ENCODE peak calls at places on chromosomes 11 and 22, in seven cellular contexts. Z is HT1080, H is upper lobe of right lung, P is upper lobe of left lung, E is GM03348, C is mucosa of descending colon, I is left ventricle myocardium superior. M is an unnamed sample.

GRCh38 chr11:131389582-131389981 is 19.2 kb downstream of the NTM start:
- DNase-seq in Z (peak), H (no peak), P (no peak), E (no peak), C (no peak), I (no peak), M (no peak)

GRCh38 chr22:47304191-47304831 is 541.9 kb downstream of the TBC1D22A start:
- DNase-seq in Z (no peak), H (peak), P (no peak), E (peak), C (no peak), I (no peak), M (no peak)

GRCh38 chr11:118233377-118233776 is 8.6 kb upstream of the JAML start:
- DNase-seq in Z (no peak), H (no peak), P (no peak), E (no peak), C (no peak), I (no peak), M (no peak)

GRCh38 chr11:69355959-69356702 is 62.2 kb downstream of the MYEOV start:
- DNase-seq in Z (no peak), H (no peak), P (no peak), E (no peak), C (no peak), I (no peak), M (no peak)

GRCh38 chr11:57001674-57002401 is 13.1 kb downstream of the OR5AK2 start:
- DNase-seq in Z (peak), H (no peak), P (no peak), E (no peak), C (no peak), I (no peak), M (no peak)

GRCh38 chr22:48396091-48396784 is 1431.4 kb downstream of the BRD1 start:
- DNase-seq in Z (no peak), H (no peak), P (no peak), E (no peak), C (no peak), I (no peak), M (no peak)

GRCh38 chr22:48021946-48022345 is 1259.5 kb downstream of the TBC1D22A start:
- DNase-seq in Z (no peak), H (no peak), P (no peak), E (no peak), C (no peak), I (no peak), M (no peak)

GRCh38 chr11:2088284-2088683 is 50.9 kb downstream of the IGF2 start:
- DNase-seq in Z (no peak), H (no peak), P (no peak), E (no peak), C (no peak), I (no peak), M (no peak)

GRCh38 chr11:23232652-23233051 is 372.4 kb upstream of the CCDC179 start:
- DNase-seq in Z (no peak), H (no peak), P (no peak), E (no peak), C (no peak), I (no peak), M (no peak)

GRCh38 chr11:86873573-86874083 is 73.3 kb downstream of the PRSS23 start:
- DNase-seq in Z (peak), H (no peak), P (no peak), E (no peak), C (no peak), I (no peak), M (no peak)

GRCh38 chr11:46364791-46365190 is 16.7 kb upstream of the MDK start:
- DNase-seq in Z (no peak), H (no peak), P (no peak), E (no peak), C (no peak), I (peak), M (no peak)

GRCh38 chr11:59418151-59418550 is 8.1 kb downstream of the OR5A2 start:
- DNase-seq in Z (no peak), H (no peak), P (no peak), E (no peak), C (no peak), I (no peak), M (no peak)

GRCh38 chr22:29380032-29380781 is 8.2 kb downstream of the AP1B1 start:
- DNase-seq in Z (peak), H (peak), P (no peak), E (no peak), C (no peak), I (no peak), M (no peak)

GRCh38 chr11:34940026-34940677 is 23.7 kb downstream of the PDHX start:
- DNase-seq in Z (no peak), H (no peak), P (no peak), E (peak), C (no peak), I (no peak), M (no peak)

GRCh38 chr11:62061356-62062222 is 62.2 kb upstream of the INCENP start:
- DNase-seq in Z (no peak), H (no peak), P (no peak), E (no peak), C (no peak), I (no peak), M (no peak)

GRCh38 chr11:6576471-6577373 is 26.7 kb downstream of the RRP8 start:
- DNase-seq in Z (peak), H (no peak), P (no peak), E (peak), C (no peak), I (no peak), M (peak)

GRCh38 chr11:103338621-103339484 is 229.6 kb downstream of the DYNC2H1 start:
- DNase-seq in Z (peak), H (no peak), P (no peak), E (peak), C (no peak), I (no peak), M (no peak)

GRCh38 chr22:44698531-44699421 is 3.2 kb upstream of the PRR5 start:
- DNase-seq in Z (no peak), H (no peak), P (no peak), E (peak), C (peak), I (no peak), M (peak)

GRCh38 chr11:60184824-60185511 is 2.1 kb upstream of the MS4A6A start:
- DNase-seq in Z (no peak), H (no peak), P (no peak), E (no peak), C (no peak), I (no peak), M (no peak)

GRCh38 chr11:113778111-113778910 is 1.3 kb upstream of the CLDN25 start:
- DNase-seq in Z (peak), H (no peak), P (no peak), E (peak), C (no peak), I (peak), M (peak)

GRCh38 chr11:109059402-109059801 is 362.6 kb upstream of the C11orf87 start:
- DNase-seq in Z (no peak), H (no peak), P (no peak), E (no peak), C (no peak), I (no peak), M (no peak)

GRCh38 chr22:19062909-19063308 is 59.3 kb downstream of the DGCR2 start:
- DNase-seq in Z (no peak), H (peak), P (peak), E (no peak), C (no peak), I (no peak), M (no peak)

GRCh38 chr11:78809931-78810481 is 235.3 kb upstream of the NARS2 start:
- DNase-seq in Z (no peak), H (no peak), P (no peak), E (no peak), C (no peak), I (no peak), M (peak)

GRCh38 chr11:129286813-129287212 is 88.8 kb upstream of the BARX2 start:
- DNase-seq in Z (no peak), H (no peak), P (no peak), E (no peak), C (no peak), I (no peak), M (no peak)

GRCh38 chr22:17884084-17884483 is 109.8 kb upstream of the BID start:
- DNase-seq in Z (no peak), H (no peak), P (no peak), E (no peak), C (peak), I (peak), M (no peak)

GRCh38 chr11:60912223-60912850 is 1.6 kb upstream of the TMEM109 start:
- DNase-seq in Z (no peak), H (no peak), P (no peak), E (no peak), C (no peak), I (no peak), M (no peak)

GRCh38 chr22:43331698-43332097 is 11.5 kb downstream of the SCUBE1 start:
- DNase-seq in Z (no peak), H (no peak), P (no peak), E (no peak), C (no peak), I (no peak), M (no peak)

GRCh38 chr22:49574861-49575702 is 252.6 kb downstream of the BRD1 start:
- DNase-seq in Z (peak), H (no peak), P (no peak), E (no peak), C (no peak), I (peak), M (peak)

GRCh38 chr11:116580828-116581227 is 192.0 kb downstream of the BUD13 start:
- DNase-seq in Z (no peak), H (no peak), P (no peak), E (peak), C (no peak), I (no peak), M (no peak)

GRCh38 chr11:61707574-61707973 is 27.4 kb downstream of the DAGLA start:
- DNase-seq in Z (no peak), H (no peak), P (no peak), E (no peak), C (peak), I (no peak), M (no peak)

GRCh38 chr11:32090774-32091370 is at the start of gene RCN1:
- DNase-seq in Z (peak), H (peak), P (peak), E (peak), C (peak), I (peak), M (peak)

GRCh38 chr11:122863704-122864326 is 18.7 kb upstream of the JHY start:
- DNase-seq in Z (peak), H (no peak), P (no peak), E (peak), C (peak), I (peak), M (peak)

GRCh38 chr22:19398206-19398605 is 33.3 kb downstream of the HIRA start:
- DNase-seq in Z (no peak), H (no peak), P (no peak), E (no peak), C (no peak), I (no peak), M (no peak)

GRCh38 chr22:44312766-44313165 is at the start of gene SHISAL1:
- DNase-seq in Z (peak), H (no peak), P (no peak), E (no peak), C (no peak), I (peak), M (no peak)

GRCh38 chr11:129143335-129143734 is 48.8 kb downstream of the ARHGAP32 start:
- DNase-seq in Z (peak), H (peak), P (peak), E (peak), C (peak), I (peak), M (peak)

GRCh38 chr22:37213218-37213855 is 1.1 kb upstream of the SSTR3 start:
- DNase-seq in Z (no peak), H (peak), P (no peak), E (no peak), C (no peak), I (no peak), M (no peak)

GRCh38 chr22:40107756-40108437 is 69.8 kb upstream of the TNRC6B start:
- DNase-seq in Z (peak), H (no peak), P (peak), E (peak), C (no peak), I (no peak), M (peak)

M was measured in H4.